ENCODE peak calls at places on chromosomes 2 and 18, in seven cellular contexts. K is cardiac muscle cell; F is heart right ventricle; W is amniotic epithelial cell; Q is kidney epithelial cell; O is stimulated activated CD8-positive, alpha-beta memory T cell treated with anti-CD3 and anti-CD28 coated beads, Interleukin-15, amount 100 ng/mL, for 48 hours; X is choroid plexus epithelial cell. P is an unnamed sample.

GRCh38 chr18:40877096-40877495 is 1077.9 kb upstream of the PIK3C3 start:
- DNase-seq in Q (peak), O (no peak), F (no peak), X (peak), K (peak), W (peak), P (no peak)

GRCh38 chr2:47035615-47036488 is 119.3 kb downstream of the STPG4 start:
- DNase-seq in W (no peak), X (no peak), O (no peak), Q (no peak), F (no peak), K (no peak), P (peak)

GRCh38 chr18:67731853-67732252 is 215.3 kb upstream of the DSEL start:
- DNase-seq in X (peak), O (no peak), Q (no peak), K (no peak), W (peak), F (no peak), P (no peak)

GRCh38 chr18:23134780-23135678 is at the start of gene CABLES1:
- DNase-seq in X (peak), K (peak), O (peak), W (peak), F (peak), Q (no peak), P (peak)

GRCh38 chr2:72762276-72762675 is 63.6 kb downstream of the EXOC6B start:
- DNase-seq in Q (no peak), O (no peak), K (no peak), W (no peak), F (no peak), X (no peak), P (no peak)

GRCh38 chr2:23286765-23287155 is 98.2 kb upstream of the KLHL29 start:
- DNase-seq in F (peak), W (peak), Q (no peak), O (no peak), X (peak), K (peak), P (no peak)

GRCh38 chr2:119756837-119757236 is 2.9 kb upstream of the PTPN4 start:
- DNase-seq in F (peak), Q (no peak), O (peak), W (peak), K (peak), X (peak), P (peak)

GRCh38 chr2:233165895-233166661 is 85.4 kb upstream of the ATG16L1 start:
- DNase-seq in O (peak), W (peak), Q (peak), K (peak), X (peak), F (peak), P (peak)

GRCh38 chr18:56389190-56389589 is 249.2 kb downstream of the TXNL1 start:
- DNase-seq in K (no peak), X (no peak), W (no peak), F (no peak), O (no peak), Q (no peak), P (no peak)

GRCh38 chr2:215028231-215028630 is 110.2 kb downstream of the ABCA12 start:
- DNase-seq in Q (no peak), F (no peak), K (peak), X (peak), O (no peak), W (no peak), P (no peak)

GRCh38 chr2:30871980-30872789 is 64.9 kb upstream of the CAPN13 start:
- DNase-seq in X (no peak), Q (peak), O (no peak), F (no peak), W (no peak), K (no peak), P (peak)

GRCh38 chr18:31723998-31724711 is 36.5 kb downstream of the SLC25A52 start:
- DNase-seq in O (no peak), F (peak), K (peak), W (no peak), X (peak), Q (no peak), P (peak)

GRCh38 chr2:176171331-176172006 is 14.4 kb downstream of the HOXD3 start:
- DNase-seq in O (no peak), Q (no peak), F (no peak), W (no peak), K (no peak), X (no peak), P (no peak)

GRCh38 chr2:212299943-212300342 is 238.7 kb downstream of the ERBB4 start:
- DNase-seq in Q (no peak), W (no peak), O (no peak), X (no peak), K (no peak), F (no peak), P (no peak)

GRCh38 chr2:228181098-228182019 is at the start of gene SPHKAP:
- DNase-seq in O (no peak), Q (no peak), W (no peak), F (peak), X (no peak), K (no peak), P (no peak)

GRCh38 chr2:188890755-188891154 is 83.4 kb upstream of the COL3A1 start:
- DNase-seq in X (no peak), F (no peak), K (no peak), W (no peak), Q (no peak), O (no peak), P (peak)

GRCh38 chr2:64422466-64422865 is 31.5 kb upstream of the LGALSL start:
- DNase-seq in F (no peak), W (no peak), Q (no peak), O (no peak), K (no peak), X (no peak), P (no peak)

GRCh38 chr2:233822781-233823730 is 31.3 kb downstream of the HJURP start:
- DNase-seq in K (no peak), O (no peak), Q (no peak), F (no peak), W (no peak), X (no peak), P (no peak)

GRCh38 chr2:31354837-31355236 is 59.7 kb downstream of the XDH start:
- DNase-seq in O (no peak), F (no peak), Q (no peak), W (no peak), X (peak), K (peak), P (no peak)

GRCh38 chr2:191625016-191625415 is 52.9 kb upstream of the NABP1 start:
- DNase-seq in Q (no peak), K (peak), F (no peak), X (peak), O (no peak), W (peak), P (no peak)

GRCh38 chr2:96546321-96546720 is 9.8 kb downstream of the ARID5A start:
- DNase-seq in K (no peak), W (no peak), X (no peak), Q (no peak), F (no peak), O (no peak), P (peak)

GRCh38 chr2:170679607-170680079 is 35.5 kb upstream of the SP5 start:
- DNase-seq in O (no peak), X (peak), W (no peak), F (no peak), K (no peak), Q (no peak), P (no peak)

GRCh38 chr2:18645315-18645714 is 55.9 kb upstream of the NT5C1B start:
- DNase-seq in O (no peak), Q (no peak), X (no peak), K (no peak), W (peak), F (no peak), P (no peak)

GRCh38 chr2:216163518-216163917 is 54.4 kb downstream of the XRCC5 start:
- DNase-seq in K (peak), X (peak), W (peak), O (no peak), F (no peak), Q (no peak), P (no peak)

GRCh38 chr18:5630057-5630765 is 86.4 kb upstream of the EPB41L3 start:
- DNase-seq in F (peak), O (peak), W (no peak), Q (no peak), K (peak), X (no peak), P (peak)

GRCh38 chr2:60515751-60516226 is 37.7 kb downstream of the BCL11A start:
- DNase-seq in K (peak), W (peak), O (no peak), X (peak), Q (peak), F (no peak), P (no peak)

GRCh38 chr2:236819275-236820002 is 249.8 kb downstream of the ACKR3 start:
- DNase-seq in K (no peak), Q (no peak), X (no peak), W (no peak), O (no peak), F (no peak), P (no peak)

GRCh38 chr18:62710417-62710816 is 4.9 kb upstream of the PHLPP1 start:
- DNase-seq in F (no peak), W (peak), K (no peak), O (no peak), Q (no peak), X (no peak), P (no peak)

GRCh38 chr2:1658394-1659151 is 85.7 kb downstream of the PXDN start:
- DNase-seq in Q (no peak), X (no peak), K (no peak), O (no peak), F (no peak), W (no peak), P (no peak)

GRCh38 chr2:31079665-31080064 is 58.6 kb downstream of the GALNT14 start:
- DNase-seq in Q (no peak), W (no peak), O (no peak), F (no peak), K (no peak), X (no peak), P (no peak)

GRCh38 chr18:56112013-56112749 is 524.2 kb upstream of the TCF4 start:
- DNase-seq in Q (no peak), K (peak), F (no peak), O (peak), W (peak), X (peak), P (no peak)

GRCh38 chr2:1427086-1427485 is 13.8 kb downstream of the TPO start:
- DNase-seq in F (no peak), K (no peak), Q (no peak), X (no peak), W (no peak), O (no peak), P (no peak)

GRCh38 chr2:150919899-150920298 is 341.8 kb downstream of the RBM43 start:
- DNase-seq in F (no peak), X (no peak), O (no peak), W (peak), Q (no peak), K (no peak), P (no peak)

GRCh38 chr18:12518326-12518725 is 110.6 kb downstream of the PRELID3A start:
- DNase-seq in Q (no peak), F (no peak), K (peak), X (peak), W (peak), O (no peak), P (no peak)

GRCh38 chr2:20609995-20610357 is 40.9 kb downstream of the HS1BP3 start:
- DNase-seq in O (no peak), K (no peak), W (no peak), F (no peak), X (no peak), Q (no peak), P (no peak)

P was measured in left lung.